ENCODE peak calls at places on chromosomes 12 and 14, in six cellular contexts. One of them, this sample, is unnamed.
A peak's percentile ranks its signal among the peaks of the same experiment; 100 is the strongest.

GRCh38 chr14:28272270-28272669 is 494.3 kb upstream of the FOXG1 start:
- DNase-seq in Peyer's patch: no peak
- DNase-seq in HepG2: no peak
- DNase-seq in IMR-90: no peak
- DNase-seq in GM20000: no peak
- DNase-seq in mesothelial cell of epicardium: no peak
- DNase-seq in this sample: no peak

GRCh38 chr14:103204852-103205540 is 81.7 kb downstream of the TNFAIP2 start:
- DNase-seq in mesothelial cell of epicardium: no peak
- DNase-seq in IMR-90: peak; percentile 28
- DNase-seq in HepG2: no peak
- DNase-seq in Peyer's patch: no peak
- DNase-seq in GM20000: no peak
- DNase-seq in this sample: no peak

GRCh38 chr12:119302334-119303132 is 32.0 kb upstream of the CCDC60 start:
- DNase-seq in GM20000: no peak
- DNase-seq in mesothelial cell of epicardium: no peak
- DNase-seq in IMR-90: no peak
- DNase-seq in Peyer's patch: no peak
- DNase-seq in HepG2: no peak
- DNase-seq in this sample: no peak

GRCh38 chr12:92961949-92962348 is 32.9 kb upstream of the EEA1 start:
- DNase-seq in IMR-90: peak; percentile 27
- DNase-seq in HepG2: no peak
- DNase-seq in mesothelial cell of epicardium: no peak
- DNase-seq in GM20000: no peak
- DNase-seq in Peyer's patch: no peak
- DNase-seq in this sample: no peak

GRCh38 chr14:100436745-100437406 is 113.7 kb downstream of the SLC25A47 start:
- DNase-seq in mesothelial cell of epicardium: no peak
- DNase-seq in GM20000: no peak
- DNase-seq in Peyer's patch: no peak
- DNase-seq in HepG2: no peak
- DNase-seq in IMR-90: no peak
- DNase-seq in this sample: no peak

GRCh38 chr14:70152704-70153103 is 36.0 kb downstream of the SLC8A3 start:
- DNase-seq in GM20000: no peak
- DNase-seq in Peyer's patch: no peak
- DNase-seq in HepG2: no peak
- DNase-seq in IMR-90: no peak
- DNase-seq in mesothelial cell of epicardium: no peak
- DNase-seq in this sample: no peak

GRCh38 chr14:84465890-84466289 is 1064.1 kb upstream of the FLRT2 start:
- DNase-seq in GM20000: no peak
- DNase-seq in IMR-90: no peak
- DNase-seq in Peyer's patch: no peak
- DNase-seq in HepG2: no peak
- DNase-seq in mesothelial cell of epicardium: no peak
- DNase-seq in this sample: no peak

GRCh38 chr12:31589582-31589895 is 1.4 kb downstream of the DENND5B start:
- DNase-seq in IMR-90: no peak
- DNase-seq in mesothelial cell of epicardium: no peak
- DNase-seq in HepG2: no peak
- DNase-seq in Peyer's patch: peak; percentile 74
- DNase-seq in GM20000: peak; percentile 71
- DNase-seq in this sample: no peak

GRCh38 chr14:45633220-45633984 is 380.4 kb upstream of the MIS18BP1 start:
- DNase-seq in mesothelial cell of epicardium: no peak
- DNase-seq in Peyer's patch: no peak
- DNase-seq in HepG2: no peak
- DNase-seq in GM20000: no peak
- DNase-seq in IMR-90: no peak
- DNase-seq in this sample: no peak
- TF ChIP-seq CTCF in mesothelial cell of epicardium: no peak
- TF ChIP-seq CTCF in Peyer's patch: no peak
- TF ChIP-seq CTCF in HepG2: no peak
- TF ChIP-seq CTCF in GM20000: no peak
- TF ChIP-seq CTCF in IMR-90: no peak
- TF ChIP-seq CTCF in this sample: no peak

GRCh38 chr14:51957950-51958349 is 31.4 kb upstream of the RTRAF start:
- DNase-seq in Peyer's patch: no peak
- DNase-seq in GM20000: no peak
- DNase-seq in HepG2: no peak
- DNase-seq in IMR-90: peak; percentile 45
- DNase-seq in mesothelial cell of epicardium: no peak
- DNase-seq in this sample: no peak

GRCh38 chr14:51953996-51954395 is 35.4 kb upstream of the RTRAF start:
- DNase-seq in Peyer's patch: no peak
- DNase-seq in GM20000: no peak
- DNase-seq in HepG2: no peak
- DNase-seq in IMR-90: no peak
- DNase-seq in mesothelial cell of epicardium: no peak
- DNase-seq in this sample: no peak

GRCh38 chr14:51959928-51960327 is 29.4 kb upstream of the RTRAF start:
- DNase-seq in mesothelial cell of epicardium: no peak
- DNase-seq in IMR-90: no peak
- DNase-seq in GM20000: no peak
- DNase-seq in HepG2: no peak
- DNase-seq in Peyer's patch: no peak
- DNase-seq in this sample: no peak

GRCh38 chr14:51950007-51950406 is 39.3 kb upstream of the RTRAF start:
- DNase-seq in mesothelial cell of epicardium: no peak
- DNase-seq in GM20000: no peak
- DNase-seq in HepG2: no peak
- DNase-seq in Peyer's patch: no peak
- DNase-seq in IMR-90: no peak
- DNase-seq in this sample: no peak

GRCh38 chr14:51954657-51955056 is 34.7 kb upstream of the RTRAF start:
- DNase-seq in HepG2: no peak
- DNase-seq in mesothelial cell of epicardium: no peak
- DNase-seq in GM20000: no peak
- DNase-seq in IMR-90: no peak
- DNase-seq in Peyer's patch: no peak
- DNase-seq in this sample: no peak
- TF ChIP-seq CTCF in HepG2: no peak
- TF ChIP-seq CTCF in mesothelial cell of epicardium: no peak
- TF ChIP-seq CTCF in GM20000: no peak
- TF ChIP-seq CTCF in IMR-90: no peak
- TF ChIP-seq CTCF in Peyer's patch: no peak
- TF ChIP-seq CTCF in this sample: peak; percentile 5

DNA sequence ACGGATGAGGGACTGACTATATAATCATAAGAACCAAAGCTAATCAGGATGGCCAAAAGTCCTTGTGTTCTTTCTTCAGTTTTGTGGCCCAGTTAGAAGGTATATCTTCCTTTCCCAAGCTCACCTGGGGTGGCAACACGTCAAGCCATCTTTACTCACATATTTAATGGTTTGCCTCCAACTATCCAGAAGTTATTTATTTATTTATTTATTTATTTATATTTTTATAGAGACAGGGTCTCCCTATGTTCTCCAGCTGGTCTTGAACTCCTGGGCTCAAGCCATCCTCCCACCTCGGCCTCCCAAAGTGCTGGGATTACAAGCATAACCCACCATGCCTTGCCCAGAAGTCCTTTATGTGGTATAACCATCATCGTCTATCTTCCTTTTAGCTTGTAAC is 11.8 kb upstream of the SP7 start:
- DNase-seq in HepG2: no peak
- DNase-seq in Peyer's patch: no peak
- DNase-seq in mesothelial cell of epicardium: no peak
- DNase-seq in GM20000: no peak
- DNase-seq in IMR-90: no peak
- DNase-seq in this sample: no peak
- TF ChIP-seq CTCF in HepG2: no peak
- TF ChIP-seq CTCF in Peyer's patch: no peak
- TF ChIP-seq CTCF in mesothelial cell of epicardium: no peak
- TF ChIP-seq CTCF in GM20000: no peak
- TF ChIP-seq CTCF in IMR-90: no peak
- TF ChIP-seq CTCF in this sample: no peak

GRCh38 chr14:93332853-93333630 is at the start of gene BTBD7:
- DNase-seq in Peyer's patch: peak; percentile 91
- DNase-seq in GM20000: peak; percentile 99
- DNase-seq in mesothelial cell of epicardium: peak; percentile 94
- DNase-seq in IMR-90: peak; percentile 92
- DNase-seq in HepG2: peak; percentile 90
- DNase-seq in this sample: peak; percentile 98
- TF ChIP-seq CTCF in Peyer's patch: no peak
- TF ChIP-seq CTCF in GM20000: no peak
- TF ChIP-seq CTCF in mesothelial cell of epicardium: peak; percentile 16
- TF ChIP-seq CTCF in IMR-90: peak; percentile 40
- TF ChIP-seq CTCF in HepG2: peak; percentile 9
- TF ChIP-seq CTCF in this sample: no peak

DNA sequence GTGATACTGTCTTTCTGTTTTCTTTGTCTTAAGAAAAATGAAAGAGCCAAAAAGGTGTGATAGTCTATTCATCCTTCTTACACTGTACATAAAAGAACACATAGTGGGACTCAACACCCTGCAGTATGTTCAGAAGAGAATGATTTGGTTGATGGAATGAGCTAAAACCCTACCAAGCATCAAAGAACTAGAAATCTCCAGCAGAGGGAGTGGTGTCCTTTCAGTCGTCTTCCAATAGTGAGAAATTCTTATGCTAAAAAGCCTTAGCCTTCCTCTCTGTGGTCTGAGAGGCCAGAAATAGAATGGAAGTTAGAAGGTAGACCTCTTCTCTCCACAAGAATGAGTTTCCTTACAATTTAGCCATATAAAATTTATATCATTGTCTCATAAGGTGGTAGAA is 393.4 kb upstream of the SEL1L start:
- DNase-seq in IMR-90: no peak
- DNase-seq in HepG2: no peak
- DNase-seq in Peyer's patch: no peak
- DNase-seq in mesothelial cell of epicardium: no peak
- DNase-seq in GM20000: no peak
- DNase-seq in this sample: no peak
- TF ChIP-seq CTCF in IMR-90: no peak
- TF ChIP-seq CTCF in HepG2: no peak
- TF ChIP-seq CTCF in Peyer's patch: no peak
- TF ChIP-seq CTCF in mesothelial cell of epicardium: no peak
- TF ChIP-seq CTCF in GM20000: no peak
- TF ChIP-seq CTCF in this sample: no peak

GRCh38 chr14:61252354-61253063 is 28.6 kb downstream of the TMEM30B start:
- DNase-seq in HepG2: peak; percentile 77
- DNase-seq in GM20000: peak; percentile 64
- DNase-seq in IMR-90: peak; percentile 99
- DNase-seq in Peyer's patch: peak; percentile 48
- DNase-seq in mesothelial cell of epicardium: peak; percentile 35
- DNase-seq in this sample: peak; percentile 68

GRCh38 chr14:61255968-61256367 is 25.2 kb downstream of the TMEM30B start:
- DNase-seq in Peyer's patch: no peak
- DNase-seq in IMR-90: no peak
- DNase-seq in GM20000: no peak
- DNase-seq in HepG2: no peak
- DNase-seq in mesothelial cell of epicardium: no peak
- DNase-seq in this sample: no peak

GRCh38 chr14:61254803-61255526 is 26.2 kb downstream of the TMEM30B start:
- DNase-seq in IMR-90: no peak
- DNase-seq in HepG2: no peak
- DNase-seq in mesothelial cell of epicardium: no peak
- DNase-seq in Peyer's patch: no peak
- DNase-seq in GM20000: no peak
- DNase-seq in this sample: no peak

GRCh38 chr14:61250063-61250462 is 31.1 kb downstream of the TMEM30B start:
- DNase-seq in GM20000: no peak
- DNase-seq in HepG2: no peak
- DNase-seq in mesothelial cell of epicardium: no peak
- DNase-seq in Peyer's patch: no peak
- DNase-seq in IMR-90: no peak
- DNase-seq in this sample: no peak

GRCh38 chr14:61253064-61253753 is 27.9 kb downstream of the TMEM30B start:
- DNase-seq in Peyer's patch: no peak
- DNase-seq in mesothelial cell of epicardium: no peak
- DNase-seq in IMR-90: no peak
- DNase-seq in GM20000: no peak
- DNase-seq in HepG2: no peak
- DNase-seq in this sample: no peak
- TF ChIP-seq CTCF in Peyer's patch: peak; percentile 3
- TF ChIP-seq CTCF in mesothelial cell of epicardium: no peak
- TF ChIP-seq CTCF in IMR-90: no peak
- TF ChIP-seq CTCF in GM20000: no peak
- TF ChIP-seq CTCF in HepG2: no peak
- TF ChIP-seq CTCF in this sample: no peak

GRCh38 chr14:37591311-37591940 is 3.6 kb downstream of the FOXA1 start:
- DNase-seq in IMR-90: no peak
- DNase-seq in Peyer's patch: no peak
- DNase-seq in GM20000: no peak
- DNase-seq in HepG2: no peak
- DNase-seq in mesothelial cell of epicardium: no peak
- DNase-seq in this sample: no peak
- TF ChIP-seq CTCF in IMR-90: no peak
- TF ChIP-seq CTCF in Peyer's patch: no peak
- TF ChIP-seq CTCF in GM20000: no peak
- TF ChIP-seq CTCF in HepG2: peak; percentile 24
- TF ChIP-seq CTCF in mesothelial cell of epicardium: no peak
- TF ChIP-seq CTCF in this sample: no peak

GRCh38 chr12:131044760-131045381 is 91.2 kb downstream of the ADGRD1 start:
- DNase-seq in HepG2: no peak
- DNase-seq in Peyer's patch: no peak
- DNase-seq in IMR-90: no peak
- DNase-seq in GM20000: no peak
- DNase-seq in mesothelial cell of epicardium: no peak
- DNase-seq in this sample: no peak

GRCh38 chr12:131042848-131043245 is 89.1 kb downstream of the ADGRD1 start:
- DNase-seq in Peyer's patch: no peak
- DNase-seq in IMR-90: no peak
- DNase-seq in GM20000: no peak
- DNase-seq in HepG2: no peak
- DNase-seq in mesothelial cell of epicardium: no peak
- DNase-seq in this sample: no peak

GRCh38 chr12:131045705-131046460 is 92.2 kb downstream of the ADGRD1 start:
- DNase-seq in mesothelial cell of epicardium: no peak
- DNase-seq in IMR-90: no peak
- DNase-seq in HepG2: no peak
- DNase-seq in Peyer's patch: no peak
- DNase-seq in GM20000: no peak
- DNase-seq in this sample: no peak

GRCh38 chr12:131043401-131043871 is 89.7 kb downstream of the ADGRD1 start:
- DNase-seq in IMR-90: no peak
- DNase-seq in GM20000: no peak
- DNase-seq in Peyer's patch: no peak
- DNase-seq in mesothelial cell of epicardium: no peak
- DNase-seq in HepG2: no peak
- DNase-seq in this sample: no peak

DNA sequence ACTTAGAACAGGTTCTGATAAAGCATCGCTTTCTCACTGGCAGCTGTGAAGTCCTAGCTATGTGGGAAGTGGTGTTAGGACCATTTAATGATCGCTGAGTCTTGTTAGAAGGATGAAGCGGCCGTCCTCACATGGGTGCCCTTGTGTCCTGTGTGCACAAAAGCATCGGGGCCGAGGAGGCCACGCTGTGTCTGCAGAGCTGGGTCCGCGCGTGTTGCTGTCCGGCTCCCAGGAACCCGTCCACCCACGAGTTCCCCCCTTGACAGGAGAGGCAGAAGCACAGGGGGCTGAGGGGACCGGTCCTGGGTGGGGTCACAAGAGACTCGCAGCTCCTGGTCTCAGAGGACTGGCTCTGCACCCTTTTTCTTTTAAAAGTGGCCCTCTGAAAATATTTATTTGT is 90.4 kb downstream of the ADGRD1 start:
- DNase-seq in mesothelial cell of epicardium: no peak
- DNase-seq in IMR-90: no peak
- DNase-seq in GM20000: no peak
- DNase-seq in HepG2: no peak
- DNase-seq in Peyer's patch: no peak
- DNase-seq in this sample: no peak
- TF ChIP-seq CTCF in mesothelial cell of epicardium: no peak
- TF ChIP-seq CTCF in IMR-90: no peak
- TF ChIP-seq CTCF in GM20000: no peak
- TF ChIP-seq CTCF in HepG2: no peak
- TF ChIP-seq CTCF in Peyer's patch: no peak
- TF ChIP-seq CTCF in this sample: no peak

GRCh38 chr12:124668602-124669001 is 101.2 kb upstream of the NCOR2 start:
- DNase-seq in GM20000: no peak
- DNase-seq in HepG2: no peak
- DNase-seq in Peyer's patch: no peak
- DNase-seq in mesothelial cell of epicardium: no peak
- DNase-seq in IMR-90: no peak
- DNase-seq in this sample: no peak
- TF ChIP-seq CTCF in GM20000: no peak
- TF ChIP-seq CTCF in HepG2: no peak
- TF ChIP-seq CTCF in Peyer's patch: no peak
- TF ChIP-seq CTCF in mesothelial cell of epicardium: no peak
- TF ChIP-seq CTCF in IMR-90: no peak
- TF ChIP-seq CTCF in this sample: no peak